ENCODE peak calls at places on chromosomes 2 and 18, in four cellular contexts. One of them, this sample, is unnamed.

GRCh38 chr18:76528477-76529432 is 33.7 kb upstream of the ZNF516 start:
- DNase-seq in Caco-2: no peak
- DNase-seq in fibroblast of lung: peak; percentile 86
- DNase-seq in left lung: no peak
- DNase-seq in this sample: no peak

GRCh38 chr18:10526211-10526949 is 553 bp downstream of the NAPG start:
- DNase-seq in left lung: peak; percentile 71
- DNase-seq in fibroblast of lung: peak; percentile 28
- DNase-seq in Caco-2: peak; percentile 71
- DNase-seq in this sample: no peak

GRCh38 chr18:60331890-60332289 is 40.7 kb downstream of the MC4R start:
- DNase-seq in fibroblast of lung: no peak
- DNase-seq in Caco-2: no peak
- DNase-seq in left lung: no peak
- DNase-seq in this sample: no peak

GRCh38 chr2:5926896-5927512 is 234.8 kb downstream of the SOX11 start:
- DNase-seq in left lung: no peak
- DNase-seq in Caco-2: no peak
- DNase-seq in fibroblast of lung: no peak
- DNase-seq in this sample: no peak

GRCh38 chr2:130336877-130337734 is 5.6 kb upstream of the IMP4 start:
- DNase-seq in left lung: peak; percentile 79
- DNase-seq in Caco-2: peak; percentile 75
- DNase-seq in fibroblast of lung: peak; percentile 87
- DNase-seq in this sample: peak; percentile 90

GRCh38 chr2:119996148-119996547 is 16.7 kb upstream of the EPB41L5 start:
- DNase-seq in Caco-2: no peak
- DNase-seq in fibroblast of lung: peak; percentile 66
- DNase-seq in left lung: no peak
- DNase-seq in this sample: no peak

GRCh38 chr2:232876071-232876977 is 6.3 kb downstream of the SNORC start:
- DNase-seq in Caco-2: no peak
- DNase-seq in fibroblast of lung: no peak
- DNase-seq in left lung: no peak
- DNase-seq in this sample: peak; percentile 29

GRCh38 chr18:394997-395383 is 105.5 kb downstream of the COLEC12 start:
- DNase-seq in fibroblast of lung: peak; percentile 56
- DNase-seq in left lung: no peak
- DNase-seq in Caco-2: no peak
- DNase-seq in this sample: no peak

GRCh38 chr18:62610509-62611394 is 87.9 kb downstream of the ZCCHC2 start:
- DNase-seq in left lung: no peak
- DNase-seq in fibroblast of lung: peak; percentile 10
- DNase-seq in Caco-2: no peak
- DNase-seq in this sample: no peak

GRCh38 chr2:144464730-144465129 is 55.2 kb downstream of the ZEB2 start:
- DNase-seq in left lung: no peak
- DNase-seq in Caco-2: no peak
- DNase-seq in fibroblast of lung: no peak
- DNase-seq in this sample: no peak
- H3K27me3 ChIP-seq in left lung: no peaks in the 10 kb centered on the region
- H3K27me3 ChIP-seq in Caco-2: peaks cover 13% of the 10 kb centered on the region
- H3K27me3 ChIP-seq in fibroblast of lung: no peaks in the 10 kb centered on the region
- H3K27me3 ChIP-seq in this sample: no peaks in the 10 kb centered on the region

DNA sequence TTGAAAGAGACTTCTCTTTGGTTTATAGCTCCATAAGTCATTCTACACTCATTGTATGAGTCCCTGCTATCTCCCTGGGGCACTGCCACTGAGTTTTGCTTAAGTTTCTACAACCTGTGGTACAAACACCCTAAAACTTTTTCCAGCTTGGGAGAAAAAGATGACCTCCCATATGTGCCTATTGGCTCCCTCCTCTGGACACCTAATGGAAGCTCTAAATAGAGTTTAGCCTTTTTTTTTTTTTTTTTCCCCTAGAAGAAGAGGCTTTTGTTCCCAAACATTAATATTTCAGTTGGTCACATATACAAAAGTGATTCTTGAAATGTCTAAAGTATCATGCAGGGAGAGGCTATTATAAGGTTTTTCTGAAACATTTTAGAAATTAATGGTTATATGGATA is 547.2 kb upstream of the TMEFF2 start:
- DNase-seq in left lung: no peak
- DNase-seq in fibroblast of lung: no peak
- DNase-seq in Caco-2: no peak
- DNase-seq in this sample: no peak
- TF ChIP-seq CTCF in left lung: no peak
- TF ChIP-seq CTCF in fibroblast of lung: no peak
- TF ChIP-seq CTCF in Caco-2: peak; percentile 42
- TF ChIP-seq CTCF in this sample: no peak

DNA sequence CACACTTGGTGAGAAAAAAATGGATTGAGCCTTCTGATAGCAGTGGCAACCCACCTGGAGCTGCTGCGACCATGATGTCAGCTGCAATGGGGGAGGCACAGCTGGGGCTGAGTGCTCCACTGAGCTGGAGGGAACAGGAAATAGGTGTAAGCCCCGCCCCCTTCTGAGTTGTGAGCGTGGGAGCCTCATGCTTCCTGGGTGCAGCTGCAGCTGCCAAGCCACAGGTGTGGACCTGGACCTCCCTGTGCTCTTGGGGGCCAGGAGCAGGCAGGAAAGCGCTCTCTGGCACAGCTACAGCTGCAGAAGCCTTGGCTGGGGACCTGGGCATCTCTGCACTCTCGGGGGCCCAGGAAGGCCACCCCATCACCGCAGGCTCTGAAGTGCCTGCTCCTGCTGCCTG is 970.6 kb downstream of the DCDC2C start:
- DNase-seq in fibroblast of lung: no peak
- DNase-seq in left lung: no peak
- DNase-seq in Caco-2: no peak
- DNase-seq in this sample: no peak
- H3K27me3 ChIP-seq in fibroblast of lung: no peaks in the 10 kb centered on the region
- H3K27me3 ChIP-seq in left lung: no peaks in the 10 kb centered on the region
- H3K27me3 ChIP-seq in Caco-2: no peaks in the 10 kb centered on the region
- H3K27me3 ChIP-seq in this sample: no peaks in the 10 kb centered on the region

DNA sequence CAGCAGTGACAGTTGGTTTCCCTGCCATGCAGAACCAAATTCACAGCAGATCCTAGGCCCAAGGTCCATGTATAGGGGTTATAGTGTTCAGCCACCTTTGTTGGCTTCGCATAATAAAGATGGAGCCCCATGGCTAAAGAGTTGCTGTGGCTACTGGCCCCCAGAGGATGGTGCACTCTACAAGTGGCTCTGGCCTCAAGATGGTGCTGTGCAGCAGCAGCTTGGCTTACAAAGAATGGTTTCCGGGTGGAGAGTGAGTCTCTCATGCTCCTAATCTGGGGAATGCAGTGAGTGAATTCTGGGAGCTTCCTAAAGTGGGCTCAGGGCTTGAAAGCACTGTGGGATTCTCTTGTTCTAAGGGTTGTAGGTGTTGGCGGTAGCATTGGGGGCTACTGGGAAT is 1199.7 kb downstream of the CNTNAP5 start:
- DNase-seq in Caco-2: no peak
- DNase-seq in fibroblast of lung: no peak
- DNase-seq in left lung: no peak
- DNase-seq in this sample: no peak
- TF ChIP-seq CTCF in Caco-2: no peak
- TF ChIP-seq CTCF in fibroblast of lung: no peak
- TF ChIP-seq CTCF in left lung: no peak
- TF ChIP-seq CTCF in this sample: no peak

GRCh38 chr2:286774-287392 is 1.0 kb downstream of the ALKAL2 start:
- DNase-seq in fibroblast of lung: no peak
- DNase-seq in left lung: no peak
- DNase-seq in Caco-2: no peak
- DNase-seq in this sample: no peak
- H3K27me3 ChIP-seq in fibroblast of lung: peaks cover 6% of the 10 kb centered on the region
- H3K27me3 ChIP-seq in left lung: peaks cover 72% of the 10 kb centered on the region
- H3K27me3 ChIP-seq in Caco-2: no peaks in the 10 kb centered on the region
- H3K27me3 ChIP-seq in this sample: peaks cover 22% of the 10 kb centered on the region